ENCODE peak calls at places on chromosomes 6 and 20, in ten cellular contexts. W is stomach; J is adrenal gland; Z is SK-N-SH; R is Panc1; A is NB4; K is GM20000; F is CD4-positive, alpha-beta T cell; P is mammary epithelial cell; H is tibial nerve. G is an unnamed sample.

GRCh38 chr20:14672066-14672465 is 334.7 kb upstream of the FLRT3 start:
- DNase-seq in W (no peak), J (no peak), Z (no peak), R (no peak), A (no peak), K (no peak), F (no peak), P (no peak), H (no peak), G (no peak)

GRCh38 chr20:14189794-14190402 is 147.5 kb downstream of the FLRT3 start:
- DNase-seq in W (no peak), J (no peak), Z (peak), R (peak), A (peak), K (no peak), F (no peak), P (peak), H (no peak), G (no peak)

GRCh38 chr20:58712116-58712822 is 19.7 kb downstream of the NPEPL1 start:
- DNase-seq in W (peak), J (peak), Z (peak), R (no peak), A (peak), K (no peak), F (no peak), P (no peak), H (peak), G (no peak)

GRCh38 chr6:54846857-54847721 is 518 bp downstream of the FAM83B start:
- DNase-seq in W (no peak), J (no peak), Z (no peak), R (no peak), A (no peak), K (no peak), F (no peak), P (no peak), H (no peak), G (peak)

GRCh38 chr20:59605691-59606364 is 1.5 kb downstream of the PHACTR3 start:
- DNase-seq in W (no peak), J (no peak), Z (peak), R (no peak), A (no peak), K (no peak), F (no peak), P (no peak), H (no peak), G (no peak)

GRCh38 chr6:44127186-44128019 is at the start of the genes MRPL14 and TMEM63B:
- DNase-seq in W (peak), J (peak), Z (peak), R (no peak), A (peak), K (peak), F (peak), P (peak), H (peak), G (peak)

GRCh38 chr6:39362487-39362865 is 40.0 kb upstream of the KCNK16 start:
- DNase-seq in W (no peak), J (no peak), Z (peak), R (no peak), A (peak), K (no peak), F (no peak), P (no peak), H (no peak), G (no peak)

GRCh38 chr6:159981591-159982245 is 12.8 kb downstream of the IGF2R start:
- DNase-seq in W (peak), J (peak), Z (no peak), R (no peak), A (peak), K (peak), F (no peak), P (no peak), H (no peak), G (no peak)

GRCh38 chr6:92647630-92648029 is 771.7 kb downstream of the EPHA7 start:
- DNase-seq in W (no peak), J (no peak), Z (no peak), R (no peak), A (no peak), K (no peak), F (no peak), P (no peak), H (no peak), G (no peak)

GRCh38 chr6:107714104-107714503 is 110.0 kb downstream of the SCML4 start:
- DNase-seq in W (no peak), J (no peak), Z (peak), R (no peak), A (no peak), K (no peak), F (no peak), P (no peak), H (no peak), G (no peak)

GRCh38 chr6:120764312-120764711 is 570.0 kb downstream of the TBC1D32 start:
- DNase-seq in W (no peak), J (no peak), Z (no peak), R (no peak), A (peak), K (no peak), F (no peak), P (peak), H (no peak), G (no peak)

GRCh38 chr20:1764136-1765033 is 106.8 kb upstream of the SIRPG start:
- DNase-seq in W (peak), J (peak), Z (peak), R (peak), A (peak), K (peak), F (peak), P (peak), H (peak), G (peak)

GRCh38 chr6:95576621-95577316 is 566 bp upstream of the MANEA start:
- DNase-seq in W (no peak), J (no peak), Z (no peak), R (no peak), A (peak), K (peak), F (no peak), P (peak), H (no peak), G (no peak)

GRCh38 chr6:15841937-15842698 is 179.3 kb upstream of the DTNBP1 start:
- DNase-seq in W (no peak), J (no peak), Z (no peak), R (no peak), A (no peak), K (no peak), F (no peak), P (no peak), H (peak), G (no peak)

GRCh38 chr6:167093922-167094432 is 28.9 kb upstream of the CCR6 start:
- DNase-seq in W (no peak), J (no peak), Z (no peak), R (no peak), A (peak), K (peak), F (peak), P (no peak), H (no peak), G (no peak)

GRCh38 chr6:170264086-170264485 is 26.8 kb downstream of the DLL1 start:
- DNase-seq in W (no peak), J (no peak), Z (no peak), R (no peak), A (no peak), K (no peak), F (no peak), P (no peak), H (no peak), G (no peak)

GRCh38 chr20:24698189-24698588 is 228.8 kb downstream of the SYNDIG1 start:
- DNase-seq in W (peak), J (no peak), Z (no peak), R (no peak), A (no peak), K (no peak), F (peak), P (no peak), H (no peak), G (no peak)

GRCh38 chr20:6700563-6701328 is 66.7 kb upstream of the BMP2 start:
- DNase-seq in W (no peak), J (peak), Z (no peak), R (no peak), A (peak), K (no peak), F (no peak), P (no peak), H (peak), G (no peak)

GRCh38 chr6:134911532-134911931 is 38.4 kb downstream of the ALDH8A1 start:
- DNase-seq in W (no peak), J (no peak), Z (no peak), R (no peak), A (no peak), K (no peak), F (no peak), P (peak), H (no peak), G (no peak)

GRCh38 chr6:692858-693736 is at the start of gene EXOC2:
- DNase-seq in W (peak), J (peak), Z (peak), R (no peak), A (peak), K (peak), F (peak), P (peak), H (peak), G (peak)

GRCh38 chr6:42175860-42176259 is 2.7 kb downstream of the GUCA1A start:
- DNase-seq in W (no peak), J (no peak), Z (no peak), R (no peak), A (peak), K (no peak), F (no peak), P (no peak), H (no peak), G (no peak)

GRCh38 chr6:21856844-21857243 is 263.3 kb downstream of the SOX4 start:
- DNase-seq in W (no peak), J (no peak), Z (no peak), R (no peak), A (peak), K (no peak), F (no peak), P (peak), H (no peak), G (no peak)

GRCh38 chr6:53573299-53573698 is 28.4 kb upstream of the GCLC start:
- DNase-seq in W (no peak), J (no peak), Z (peak), R (no peak), A (peak), K (no peak), F (no peak), P (no peak), H (no peak), G (peak)

GRCh38 chr6:32153252-32153834 is 598 bp upstream of the PPT2 start:
- DNase-seq in W (peak), J (peak), Z (peak), R (peak), A (no peak), K (no peak), F (no peak), P (peak), H (no peak), G (peak)

DNA sequence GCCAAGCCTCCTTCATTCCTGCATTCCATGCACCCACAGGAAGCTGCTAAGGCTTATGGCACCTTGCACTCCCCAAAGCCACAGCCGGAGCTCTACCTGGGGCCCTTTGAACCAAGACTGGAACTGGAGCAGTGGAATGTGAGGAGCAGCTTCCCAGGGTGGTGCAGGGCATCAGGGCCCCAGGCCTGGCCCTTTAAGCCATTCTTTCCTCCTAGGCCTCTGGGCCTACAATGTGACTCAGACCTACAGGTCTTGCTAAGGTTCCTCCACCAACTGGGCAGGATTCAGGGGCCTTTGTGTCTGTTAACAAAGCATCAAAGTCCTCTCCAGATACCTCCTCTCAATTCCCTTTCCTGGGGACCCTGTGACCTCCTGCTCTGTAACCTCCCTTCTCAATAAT is 36.2 kb downstream of the SF3B5 start:
- DNase-seq in W (no peak), J (no peak), Z (no peak), R (no peak), A (no peak), K (no peak), F (no peak), P (no peak), H (no peak), G (no peak)
- TF ChIP-seq CTCF in W (no peak), J (no peak), Z (no peak), R (no peak), A (no peak), K (no peak), F (no peak), P (no peak), H (no peak), G (no peak)

GRCh38 chr6:17585766-17586502 is 14.2 kb upstream of the FAM8A1 start:
- DNase-seq in W (no peak), J (no peak), Z (no peak), R (no peak), A (peak), K (no peak), F (no peak), P (peak), H (no peak), G (no peak)
- TF ChIP-seq CTCF in W (no peak), J (no peak), Z (no peak), R (peak), A (peak), K (no peak), F (no peak), P (peak), H (no peak), G (no peak)

GRCh38 chr6:106694343-106694742 is 65.0 kb downstream of the QRSL1 start:
- DNase-seq in W (peak), J (no peak), Z (no peak), R (no peak), A (no peak), K (no peak), F (no peak), P (no peak), H (no peak), G (no peak)
- TF ChIP-seq CTCF in W (no peak), J (no peak), Z (no peak), R (no peak), A (no peak), K (no peak), F (no peak), P (no peak), H (no peak), G (no peak)

DNA sequence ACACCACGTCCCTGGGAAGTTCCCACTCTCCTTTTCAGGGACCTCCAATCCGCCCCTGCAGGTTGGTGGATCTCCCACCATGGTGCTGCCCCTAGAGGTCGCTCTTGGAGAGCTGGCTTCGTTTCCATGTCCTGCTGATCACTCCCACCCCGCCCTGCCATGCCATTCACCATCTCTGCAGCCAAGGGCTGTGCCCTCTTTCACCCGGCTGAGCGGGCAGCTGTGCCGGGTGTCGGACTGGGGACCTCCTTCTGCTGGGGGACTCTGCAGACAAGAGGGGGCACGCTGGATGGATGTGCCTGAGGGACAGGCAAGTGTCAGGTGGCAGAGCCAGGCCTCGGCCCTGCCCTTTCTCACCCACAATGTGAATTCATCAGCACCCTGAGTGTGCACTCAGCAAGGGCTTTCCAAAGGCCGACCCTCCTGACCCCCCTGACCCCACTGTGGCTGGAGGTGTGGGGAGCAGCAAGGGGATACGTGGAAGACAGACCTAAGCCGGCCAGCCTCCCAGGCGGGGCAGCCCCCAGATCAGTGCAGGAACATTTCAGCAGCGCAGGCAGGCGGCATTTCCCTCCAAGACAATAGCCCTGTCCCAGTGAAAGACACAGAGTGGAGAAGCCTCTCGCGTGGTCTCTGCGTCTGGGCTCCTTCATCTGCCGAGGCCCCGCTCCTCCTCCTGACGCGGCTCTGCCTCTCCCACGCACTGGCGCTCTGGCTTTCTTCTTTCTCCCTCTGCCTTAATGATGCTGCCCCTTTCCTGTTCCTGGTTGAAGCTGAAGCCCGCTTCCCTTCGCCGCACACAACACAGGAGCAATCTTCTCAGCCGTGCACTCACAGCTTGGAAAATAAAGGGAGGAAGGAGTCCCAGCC is 347.2 kb downstream of the CDH4 start:
- DNase-seq in W (no peak), J (no peak), Z (peak), R (no peak), A (peak), K (no peak), F (no peak), P (no peak), H (no peak), G (peak)
- TF ChIP-seq CTCF in W (no peak), J (no peak), Z (no peak), R (no peak), A (peak), K (no peak), F (no peak), P (no peak), H (no peak), G (peak)

GRCh38 chr6:101116337-101116736 is 235.2 kb upstream of the ASCC3 start:
- DNase-seq in W (no peak), J (no peak), Z (no peak), R (no peak), A (no peak), K (no peak), F (no peak), P (no peak), H (no peak), G (no peak)

GRCh38 chr6:101110814-101111213 is 229.7 kb upstream of the ASCC3 start:
- DNase-seq in W (no peak), J (no peak), Z (no peak), R (no peak), A (no peak), K (no peak), F (no peak), P (no peak), H (no peak), G (no peak)

GRCh38 chr6:101117397-101118185 is 236.5 kb upstream of the ASCC3 start:
- DNase-seq in W (no peak), J (no peak), Z (no peak), R (no peak), A (no peak), K (no peak), F (no peak), P (no peak), H (no peak), G (peak)

GRCh38 chr6:101113468-101114260 is 232.5 kb upstream of the ASCC3 start:
- DNase-seq in W (no peak), J (no peak), Z (no peak), R (no peak), A (no peak), K (no peak), F (no peak), P (no peak), H (no peak), G (no peak)

DNA sequence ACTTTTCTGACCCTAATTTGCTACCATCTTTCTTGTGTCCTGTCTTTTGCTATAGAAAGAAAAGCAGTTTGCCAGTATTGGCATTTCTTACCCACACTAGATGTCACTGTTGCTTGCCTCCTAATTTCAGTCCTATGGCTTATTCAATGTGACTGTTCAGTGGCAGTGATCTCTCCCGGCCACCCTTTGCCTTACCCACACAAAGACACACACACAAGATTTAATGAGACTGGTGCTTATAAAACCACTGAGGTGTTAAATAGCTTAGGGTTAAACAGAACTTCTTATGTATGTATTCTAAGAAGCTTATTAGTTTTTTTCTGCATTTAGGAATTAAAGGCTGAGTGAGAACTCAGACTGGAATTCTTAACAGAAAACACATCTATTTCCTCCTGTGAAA is 233.6 kb upstream of the ASCC3 start:
- DNase-seq in W (no peak), J (no peak), Z (peak), R (peak), A (peak), K (peak), F (no peak), P (peak), H (no peak), G (peak)
- TF ChIP-seq CTCF in W (no peak), J (peak), Z (peak), R (peak), A (peak), K (no peak), F (no peak), P (peak), H (peak), G (peak)

GRCh38 chr6:111024661-111025060 is 42.8 kb downstream of the RPF2 start:
- DNase-seq in W (no peak), J (no peak), Z (no peak), R (no peak), A (no peak), K (no peak), F (no peak), P (no peak), H (no peak), G (no peak)

GRCh38 chr6:111030008-111031006 is 48.5 kb downstream of the RPF2 start:
- DNase-seq in W (no peak), J (no peak), Z (peak), R (no peak), A (peak), K (no peak), F (no peak), P (no peak), H (peak), G (peak)

GRCh38 chr6:111032493-111033140 is 50.8 kb downstream of the RPF2 start:
- DNase-seq in W (no peak), J (no peak), Z (no peak), R (no peak), A (no peak), K (no peak), F (no peak), P (no peak), H (no peak), G (no peak)

GRCh38 chr6:111031151-111031550 is 49.3 kb downstream of the RPF2 start:
- DNase-seq in W (no peak), J (no peak), Z (no peak), R (no peak), A (no peak), K (no peak), F (no peak), P (no peak), H (no peak), G (no peak)

DNA sequence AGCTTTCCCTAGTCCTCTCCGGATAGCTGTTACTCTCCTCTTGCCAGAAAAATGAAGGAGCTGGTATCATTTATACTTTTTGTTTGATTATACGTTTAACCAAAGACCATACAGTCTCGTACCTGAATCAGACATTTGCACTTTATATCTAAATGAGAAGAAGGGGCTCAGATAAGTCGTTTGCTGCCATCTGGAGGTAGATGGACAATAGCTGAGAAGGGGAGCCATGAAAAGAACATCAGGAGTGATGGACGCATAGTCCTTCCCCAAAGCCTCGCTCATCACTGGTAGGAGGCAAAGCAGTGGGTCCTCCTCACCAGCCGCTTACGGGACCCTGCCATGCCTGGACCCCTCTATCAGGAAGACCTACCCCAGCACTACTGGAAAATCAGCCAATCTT is 45.4 kb downstream of the RPF2 start:
- DNase-seq in W (no peak), J (no peak), Z (no peak), R (no peak), A (peak), K (no peak), F (no peak), P (no peak), H (no peak), G (no peak)
- TF ChIP-seq CTCF in W (no peak), J (no peak), Z (no peak), R (no peak), A (no peak), K (no peak), F (no peak), P (no peak), H (no peak), G (no peak)